ENCODE peak calls at places on chromosomes 7 and 10, in seven cellular contexts. M, J, X, K, E, W and T are unnamed samples.

GRCh38 chr7:75924884-75925283 is 9.9 kb downstream of the POR start:
- ATAC-seq in J (no peak), W (no peak), K (no peak), M (no peak), X (no peak), E (peak), T (no peak)

GRCh38 chr10:87675396-87676376 is 16.0 kb downstream of the PAPSS2 start:
- ATAC-seq in M (no peak), K (no peak), W (no peak), J (no peak), X (no peak), E (peak), T (no peak)

GRCh38 chr10:74097776-74098175 is 52.9 kb downstream of the AP3M1 start:
- ATAC-seq in E (no peak), J (no peak), M (no peak), K (no peak), W (no peak), X (no peak), T (no peak)

GRCh38 chr10:111077715-111078504 is 1.1 kb downstream of the ADRA2A start:
- ATAC-seq in E (peak), X (no peak), M (no peak), K (no peak), W (no peak), J (no peak), T (no peak)

GRCh38 chr10:91206427-91206826 is 14.0 kb upstream of the PCGF5 start:
- ATAC-seq in K (no peak), J (no peak), M (peak), X (no peak), W (peak), E (no peak), T (peak)

GRCh38 chr10:13500201-13500600 is 28.6 kb downstream of the BEND7 start:
- ATAC-seq in E (no peak), J (no peak), K (no peak), M (no peak), W (no peak), X (no peak), T (no peak)

GRCh38 chr7:908159-908918 is 32.0 kb downstream of the GET4 start:
- ATAC-seq in W (peak), E (no peak), K (no peak), J (peak), X (peak), M (peak), T (peak)

GRCh38 chr7:80039255-80039884 is 95.3 kb upstream of the GNAI1 start:
- ATAC-seq in W (no peak), E (no peak), K (no peak), J (no peak), X (no peak), M (no peak), T (no peak)

GRCh38 chr10:82742901-82743300 is 867.9 kb downstream of the NRG3 start:
- ATAC-seq in M (no peak), K (no peak), E (no peak), X (no peak), J (no peak), W (no peak), T (no peak)

GRCh38 chr7:12066561-12066960 is 144.5 kb upstream of the TMEM106B start:
- ATAC-seq in W (peak), M (no peak), K (peak), X (peak), E (peak), J (peak), T (peak)

GRCh38 chr10:73647875-73648228 is 6.6 kb upstream of the MYOZ1 start:
- ATAC-seq in X (peak), M (peak), K (no peak), J (peak), E (peak), W (no peak), T (no peak)

GRCh38 chr10:75951026-75951589 is 519.7 kb downstream of the LRMDA start:
- ATAC-seq in J (no peak), K (no peak), X (no peak), E (no peak), M (no peak), W (no peak), T (no peak)

GRCh38 chr7:81618400-81619014 is 151.3 kb downstream of the HGF start:
- ATAC-seq in W (no peak), E (peak), M (no peak), J (peak), K (no peak), X (no peak), T (no peak)

GRCh38 chr7:39624935-39625694 is 1.7 kb downstream of the RALA start:
- ATAC-seq in X (no peak), J (no peak), K (no peak), W (no peak), E (no peak), M (no peak), T (no peak)

GRCh38 chr7:51158742-51159441 is 157.7 kb downstream of the COBL start:
- ATAC-seq in K (no peak), E (no peak), W (no peak), M (no peak), J (no peak), X (no peak), T (no peak)

GRCh38 chr10:122233857-122234348 is 37.2 kb upstream of the BTBD16 start:
- ATAC-seq in K (no peak), M (no peak), X (peak), E (peak), J (peak), W (no peak), T (no peak)

GRCh38 chr10:124653811-124654651 is 90.1 kb downstream of the FAM53B start:
- ATAC-seq in W (no peak), K (peak), X (peak), E (peak), J (peak), M (no peak), T (no peak)

GRCh38 chr10:77894058-77894457 is 32.5 kb downstream of the DLG5 start:
- ATAC-seq in K (no peak), M (no peak), E (no peak), J (no peak), X (no peak), W (no peak), T (peak)

GRCh38 chr7:91226411-91226810 is 37.8 kb upstream of the FZD1 start:
- ATAC-seq in J (no peak), W (no peak), X (no peak), M (no peak), K (no peak), E (no peak), T (no peak)

GRCh38 chr10:58757352-58758071 is 244.8 kb downstream of the BICC1 start:
- ATAC-seq in X (no peak), M (no peak), K (no peak), W (no peak), J (no peak), E (no peak), T (no peak)

GRCh38 chr10:90461437-90462155 is 396.2 kb downstream of the HTR7 start:
- ATAC-seq in J (no peak), W (no peak), E (no peak), X (no peak), K (no peak), M (no peak), T (no peak)

GRCh38 chr7:79540592-79540991 is 87.1 kb upstream of the MAGI2 start:
- ATAC-seq in K (no peak), J (no peak), W (no peak), X (no peak), M (no peak), E (no peak), T (no peak)

GRCh38 chr7:148695953-148696352 is 2.8 kb upstream of the CUL1 start:
- ATAC-seq in M (no peak), X (no peak), W (no peak), J (no peak), E (no peak), K (no peak), T (peak)

GRCh38 chr7:23696916-23697441 is 13.0 kb upstream of the STK31 start:
- ATAC-seq in W (no peak), K (no peak), J (peak), E (peak), M (peak), X (no peak), T (peak)

GRCh38 chr10:118046491-118047362 is at the start of gene RAB11FIP2:
- ATAC-seq in M (peak), X (peak), W (peak), E (peak), K (peak), J (peak), T (peak)

GRCh38 chr10:116194061-116194460 is 78.9 kb downstream of the GFRA1 start:
- ATAC-seq in W (no peak), J (no peak), M (no peak), K (no peak), X (no peak), E (no peak), T (no peak)

GRCh38 chr7:70317356-70317755 is 719.1 kb downstream of the AUTS2 start:
- ATAC-seq in E (peak), M (no peak), J (peak), W (no peak), K (peak), X (no peak), T (no peak)

GRCh38 chr10:17062493-17063487 is 66.8 kb downstream of the CUBN start:
- ATAC-seq in M (no peak), W (no peak), J (peak), E (peak), K (peak), X (peak), T (no peak)

GRCh38 chr10:16890691-16891090 is 73.5 kb upstream of the RSU1 start:
- ATAC-seq in E (no peak), X (peak), W (no peak), J (no peak), M (no peak), K (no peak), T (no peak)

GRCh38 chr7:131249003-131249402 is 78.7 kb upstream of the MKLN1 start:
- ATAC-seq in M (no peak), K (peak), J (peak), X (peak), E (peak), W (no peak), T (no peak)